ENCODE peak calls at places on chromosomes 16 and 17, in eight cellular contexts. One of them, this sample, is unnamed.

GRCh38 chr16:90002759-90003158 is 16.5 kb downstream of the DBNDD1 start:
- DNase-seq in OCI-LY7: no peak
- DNase-seq in IMR-90: no peak
- DNase-seq in neural progenitor cell: no peak
- DNase-seq in neuronal stem cell: no peak
- DNase-seq in fibroblast of lung: no peak
- DNase-seq in SK-N-SH: no peak
- DNase-seq in H9: no peak
- DNase-seq in this sample: no peak

GRCh38 chr17:59785091-59785799 is 77.8 kb downstream of the VMP1 start:
- DNase-seq in OCI-LY7: no peak
- DNase-seq in IMR-90: no peak
- DNase-seq in neural progenitor cell: no peak
- DNase-seq in neuronal stem cell: no peak
- DNase-seq in fibroblast of lung: no peak
- DNase-seq in SK-N-SH: no peak
- DNase-seq in H9: no peak
- DNase-seq in this sample: no peak

GRCh38 chr16:2450975-2451381 is 8.9 kb upstream of the TEDC2 start:
- DNase-seq in OCI-LY7: no peak
- DNase-seq in IMR-90: no peak
- DNase-seq in neural progenitor cell: no peak
- DNase-seq in neuronal stem cell: no peak
- DNase-seq in fibroblast of lung: no peak
- DNase-seq in SK-N-SH: no peak
- DNase-seq in H9: no peak
- DNase-seq in this sample: no peak

GRCh38 chr16:53449816-53450517 is 15.7 kb downstream of the RBL2 start:
- DNase-seq in OCI-LY7: peak
- DNase-seq in IMR-90: no peak
- DNase-seq in neural progenitor cell: no peak
- DNase-seq in neuronal stem cell: no peak
- DNase-seq in fibroblast of lung: no peak
- DNase-seq in SK-N-SH: no peak
- DNase-seq in H9: no peak
- DNase-seq in this sample: no peak

GRCh38 chr17:19541445-19541844 is 7.8 kb downstream of the SLC47A1 start:
- DNase-seq in OCI-LY7: no peak
- DNase-seq in IMR-90: no peak
- DNase-seq in neural progenitor cell: peak
- DNase-seq in neuronal stem cell: no peak
- DNase-seq in fibroblast of lung: no peak
- DNase-seq in SK-N-SH: no peak
- DNase-seq in H9: no peak
- DNase-seq in this sample: no peak

GRCh38 chr16:68446941-68447675 is 1.2 kb downstream of the SMPD3 start:
- DNase-seq in OCI-LY7: no peak
- DNase-seq in IMR-90: no peak
- DNase-seq in neural progenitor cell: peak
- DNase-seq in neuronal stem cell: no peak
- DNase-seq in fibroblast of lung: no peak
- DNase-seq in SK-N-SH: peak
- DNase-seq in H9: no peak
- DNase-seq in this sample: no peak

GRCh38 chr16:4415538-4416199 is 727 bp downstream of the CORO7 start:
- DNase-seq in OCI-LY7: peak
- DNase-seq in IMR-90: no peak
- DNase-seq in neural progenitor cell: peak
- DNase-seq in neuronal stem cell: no peak
- DNase-seq in fibroblast of lung: peak
- DNase-seq in SK-N-SH: peak
- DNase-seq in H9: peak
- DNase-seq in this sample: peak

GRCh38 chr17:68777243-68777855 is 176.2 kb upstream of the FAM20A start:
- DNase-seq in OCI-LY7: peak
- DNase-seq in IMR-90: peak
- DNase-seq in neural progenitor cell: peak
- DNase-seq in neuronal stem cell: peak
- DNase-seq in fibroblast of lung: peak
- DNase-seq in SK-N-SH: peak
- DNase-seq in H9: peak
- DNase-seq in this sample: peak

GRCh38 chr17:82006468-82007227 is 16.0 kb downstream of the CENPX start:
- DNase-seq in OCI-LY7: no peak
- DNase-seq in IMR-90: peak
- DNase-seq in neural progenitor cell: no peak
- DNase-seq in neuronal stem cell: no peak
- DNase-seq in fibroblast of lung: peak
- DNase-seq in SK-N-SH: no peak
- DNase-seq in H9: no peak
- DNase-seq in this sample: no peak

GRCh38 chr16:66588981-66589713 is 9.9 kb downstream of the CMTM2 start:
- DNase-seq in OCI-LY7: peak
- DNase-seq in IMR-90: peak
- DNase-seq in neural progenitor cell: peak
- DNase-seq in neuronal stem cell: no peak
- DNase-seq in fibroblast of lung: no peak
- DNase-seq in SK-N-SH: no peak
- DNase-seq in H9: peak
- DNase-seq in this sample: no peak

GRCh38 chr16:66592241-66592640 is 12.3 kb upstream of the CMTM3 start:
- DNase-seq in OCI-LY7: no peak
- DNase-seq in IMR-90: no peak
- DNase-seq in neural progenitor cell: no peak
- DNase-seq in neuronal stem cell: no peak
- DNase-seq in fibroblast of lung: no peak
- DNase-seq in SK-N-SH: no peak
- DNase-seq in H9: no peak
- DNase-seq in this sample: no peak

GRCh38 chr16:66587881-66588600 is 8.8 kb downstream of the CMTM2 start:
- DNase-seq in OCI-LY7: no peak
- DNase-seq in IMR-90: no peak
- DNase-seq in neural progenitor cell: no peak
- DNase-seq in neuronal stem cell: no peak
- DNase-seq in fibroblast of lung: no peak
- DNase-seq in SK-N-SH: no peak
- DNase-seq in H9: no peak
- DNase-seq in this sample: no peak

GRCh38 chr16:66591018-66591417 is 11.8 kb downstream of the CMTM2 start:
- DNase-seq in OCI-LY7: no peak
- DNase-seq in IMR-90: no peak
- DNase-seq in neural progenitor cell: no peak
- DNase-seq in neuronal stem cell: no peak
- DNase-seq in fibroblast of lung: no peak
- DNase-seq in SK-N-SH: no peak
- DNase-seq in H9: no peak
- DNase-seq in this sample: no peak

DNA sequence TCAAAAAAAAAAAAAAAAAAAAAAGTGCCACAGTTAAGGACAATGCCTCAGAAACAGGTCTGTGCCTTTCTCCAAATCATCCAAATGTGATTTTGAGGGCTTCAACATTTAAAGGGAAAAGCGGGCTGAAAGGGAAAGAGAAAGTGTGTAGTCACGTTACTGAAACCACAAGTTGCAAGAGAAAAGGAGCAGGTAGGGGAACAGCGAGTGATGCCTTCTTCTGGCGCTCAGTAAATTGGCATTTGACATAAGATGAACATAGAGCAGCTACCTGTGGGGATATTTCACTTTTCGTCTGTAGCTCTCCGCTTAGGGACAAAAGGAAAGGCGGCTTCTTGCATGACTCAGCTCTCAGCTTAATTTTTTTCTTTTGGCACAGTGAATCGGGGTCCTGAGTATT is 11.1 kb downstream of the CMTM2 start:
- DNase-seq in OCI-LY7: peak
- DNase-seq in IMR-90: no peak
- DNase-seq in neural progenitor cell: no peak
- DNase-seq in neuronal stem cell: no peak
- DNase-seq in fibroblast of lung: no peak
- DNase-seq in SK-N-SH: no peak
- DNase-seq in H9: no peak
- DNase-seq in this sample: no peak
- H2AFZ ChIP-seq in OCI-LY7: peak
- H2AFZ ChIP-seq in IMR-90: no peak
- H2AFZ ChIP-seq in neural progenitor cell: no peak
- H2AFZ ChIP-seq in neuronal stem cell: no peak
- H2AFZ ChIP-seq in fibroblast of lung: no peak
- H2AFZ ChIP-seq in SK-N-SH: no peak
- H2AFZ ChIP-seq in H9: no peak
- H2AFZ ChIP-seq in this sample: no peak

GRCh38 chr17:43176119-43176570 is 5.1 kb downstream of the NBR1 start:
- DNase-seq in OCI-LY7: no peak
- DNase-seq in IMR-90: no peak
- DNase-seq in neural progenitor cell: no peak
- DNase-seq in neuronal stem cell: no peak
- DNase-seq in fibroblast of lung: no peak
- DNase-seq in SK-N-SH: no peak
- DNase-seq in H9: no peak
- DNase-seq in this sample: peak

GRCh38 chr17:43170766-43171681 is at the start of gene NBR1:
- DNase-seq in OCI-LY7: peak
- DNase-seq in IMR-90: peak
- DNase-seq in neural progenitor cell: peak
- DNase-seq in neuronal stem cell: peak
- DNase-seq in fibroblast of lung: peak
- DNase-seq in SK-N-SH: peak
- DNase-seq in H9: peak
- DNase-seq in this sample: peak

GRCh38 chr17:43170140-43170765 is 761 bp upstream of the NBR1 start:
- DNase-seq in OCI-LY7: peak
- DNase-seq in IMR-90: peak
- DNase-seq in neural progenitor cell: peak
- DNase-seq in neuronal stem cell: peak
- DNase-seq in fibroblast of lung: peak
- DNase-seq in SK-N-SH: peak
- DNase-seq in H9: peak
- DNase-seq in this sample: peak

GRCh38 chr17:43171761-43172487 is 910 bp downstream of the NBR1 start:
- DNase-seq in OCI-LY7: peak
- DNase-seq in IMR-90: peak
- DNase-seq in neural progenitor cell: peak
- DNase-seq in neuronal stem cell: no peak
- DNase-seq in fibroblast of lung: peak
- DNase-seq in SK-N-SH: no peak
- DNase-seq in H9: no peak
- DNase-seq in this sample: peak

GRCh38 chr17:43175213-43176118 is 4.5 kb downstream of the NBR1 start:
- DNase-seq in OCI-LY7: no peak
- DNase-seq in IMR-90: peak
- DNase-seq in neural progenitor cell: no peak
- DNase-seq in neuronal stem cell: no peak
- DNase-seq in fibroblast of lung: peak
- DNase-seq in SK-N-SH: no peak
- DNase-seq in H9: no peak
- DNase-seq in this sample: no peak
- H3K27ac ChIP-seq in OCI-LY7: no peak
- H3K27ac ChIP-seq in IMR-90: no peak
- H3K27ac ChIP-seq in neural progenitor cell: no peak
- H3K27ac ChIP-seq in neuronal stem cell: no peak
- H3K27ac ChIP-seq in fibroblast of lung: peak
- H3K27ac ChIP-seq in SK-N-SH: no peak
- H3K27ac ChIP-seq in H9: no peak
- H3K27ac ChIP-seq in this sample: peak

GRCh38 chr17:2214887-2215615 is 88.5 kb downstream of the SMG6 start:
- DNase-seq in OCI-LY7: peak
- DNase-seq in IMR-90: peak
- DNase-seq in neural progenitor cell: peak
- DNase-seq in neuronal stem cell: no peak
- DNase-seq in fibroblast of lung: peak
- DNase-seq in SK-N-SH: peak
- DNase-seq in H9: no peak
- DNase-seq in this sample: no peak
- H2AFZ ChIP-seq in OCI-LY7: no peak
- H2AFZ ChIP-seq in IMR-90: peak
- H2AFZ ChIP-seq in neural progenitor cell: no peak
- H2AFZ ChIP-seq in neuronal stem cell: no peak
- H2AFZ ChIP-seq in fibroblast of lung: no peak
- H2AFZ ChIP-seq in SK-N-SH: no peak
- H2AFZ ChIP-seq in H9: no peak
- H2AFZ ChIP-seq in this sample: no peak

GRCh38 chr16:12620150-12620549 is 183.5 kb downstream of the CPPED1 start:
- DNase-seq in OCI-LY7: peak
- DNase-seq in IMR-90: no peak
- DNase-seq in neural progenitor cell: no peak
- DNase-seq in neuronal stem cell: no peak
- DNase-seq in fibroblast of lung: no peak
- DNase-seq in SK-N-SH: no peak
- DNase-seq in H9: no peak
- DNase-seq in this sample: no peak
- H3K27ac ChIP-seq in OCI-LY7: no peak
- H3K27ac ChIP-seq in IMR-90: no peak
- H3K27ac ChIP-seq in neural progenitor cell: no peak
- H3K27ac ChIP-seq in neuronal stem cell: no peak
- H3K27ac ChIP-seq in fibroblast of lung: no peak
- H3K27ac ChIP-seq in SK-N-SH: no peak
- H3K27ac ChIP-seq in H9: no peak
- H3K27ac ChIP-seq in this sample: no peak

DNA sequence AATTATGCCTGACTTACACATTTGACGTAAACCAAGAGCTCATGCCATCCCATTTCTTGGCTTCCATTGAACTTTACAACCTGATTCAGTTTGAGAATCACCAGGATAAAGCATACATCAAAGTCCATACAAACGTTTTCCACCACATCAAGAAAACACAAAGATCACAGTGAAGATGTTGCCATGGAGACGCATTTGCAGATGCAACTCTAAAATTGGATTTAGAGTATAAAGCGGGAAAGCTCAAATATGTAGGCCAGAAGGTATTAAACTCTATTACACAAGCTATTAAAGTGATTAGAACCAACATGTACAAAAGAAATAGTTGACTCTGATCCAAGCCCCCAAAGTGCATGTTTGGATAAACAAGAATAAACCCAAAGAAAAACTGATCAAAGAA is 10.3 kb downstream of the C16orf46 start:
- DNase-seq in OCI-LY7: no peak
- DNase-seq in IMR-90: no peak
- DNase-seq in neural progenitor cell: no peak
- DNase-seq in neuronal stem cell: no peak
- DNase-seq in fibroblast of lung: no peak
- DNase-seq in SK-N-SH: no peak
- DNase-seq in H9: no peak
- DNase-seq in this sample: peak
- H2AFZ ChIP-seq in OCI-LY7: no peak
- H2AFZ ChIP-seq in IMR-90: no peak
- H2AFZ ChIP-seq in neural progenitor cell: no peak
- H2AFZ ChIP-seq in neuronal stem cell: no peak
- H2AFZ ChIP-seq in fibroblast of lung: no peak
- H2AFZ ChIP-seq in SK-N-SH: no peak
- H2AFZ ChIP-seq in H9: no peak
- H2AFZ ChIP-seq in this sample: no peak

This sample was measured in hepatocyte.